ENCODE peak calls at places on chromosomes 13 and 19, in five cellular contexts. One of them, this sample, is unnamed.

GRCh38 chr13:42129033-42129432 is 80.6 kb downstream of the DGKH start:
- DNase-seq in lung microvascular endothelial cell: no peak
- DNase-seq in AG09309: no peak
- DNase-seq in stimulated activated CD4-positive, alpha-beta T cell treated with anti-CD3 and anti-CD28 coated beads, Interleukin-1b, Interleukin-23, amount 100 ng/mL, for 1 hour: no peak
- DNase-seq in OCI-M1: no peak
- DNase-seq in this sample: no peak

GRCh38 chr19:7168941-7169340 is 99.4 kb downstream of the ZNF557 start:
- DNase-seq in lung microvascular endothelial cell: no peak
- DNase-seq in AG09309: no peak
- DNase-seq in stimulated activated CD4-positive, alpha-beta T cell treated with anti-CD3 and anti-CD28 coated beads, Interleukin-1b, Interleukin-23, amount 100 ng/mL, for 1 hour: no peak
- DNase-seq in OCI-M1: no peak
- DNase-seq in this sample: no peak

GRCh38 chr13:51453308-51453958 is 597 bp upstream of the INTS6 start:
- DNase-seq in lung microvascular endothelial cell: no peak
- DNase-seq in AG09309: no peak
- DNase-seq in stimulated activated CD4-positive, alpha-beta T cell treated with anti-CD3 and anti-CD28 coated beads, Interleukin-1b, Interleukin-23, amount 100 ng/mL, for 1 hour: peak
- DNase-seq in OCI-M1: peak
- DNase-seq in this sample: peak

GRCh38 chr19:19039901-19040300 is 6.5 kb downstream of the ARMC6 start:
- DNase-seq in lung microvascular endothelial cell: no peak
- DNase-seq in AG09309: no peak
- DNase-seq in stimulated activated CD4-positive, alpha-beta T cell treated with anti-CD3 and anti-CD28 coated beads, Interleukin-1b, Interleukin-23, amount 100 ng/mL, for 1 hour: no peak
- DNase-seq in OCI-M1: no peak
- DNase-seq in this sample: peak

GRCh38 chr19:43726736-43727592 is 11.1 kb downstream of the IRGC start:
- DNase-seq in lung microvascular endothelial cell: no peak
- DNase-seq in AG09309: no peak
- DNase-seq in stimulated activated CD4-positive, alpha-beta T cell treated with anti-CD3 and anti-CD28 coated beads, Interleukin-1b, Interleukin-23, amount 100 ng/mL, for 1 hour: no peak
- DNase-seq in OCI-M1: no peak
- DNase-seq in this sample: no peak

GRCh38 chr19:13765395-13766094 is 1.2 kb downstream of the MRI1 start:
- DNase-seq in lung microvascular endothelial cell: no peak
- DNase-seq in AG09309: no peak
- DNase-seq in stimulated activated CD4-positive, alpha-beta T cell treated with anti-CD3 and anti-CD28 coated beads, Interleukin-1b, Interleukin-23, amount 100 ng/mL, for 1 hour: no peak
- DNase-seq in OCI-M1: no peak
- DNase-seq in this sample: no peak

GRCh38 chr13:113186061-113186900 is 22.2 kb downstream of the PCID2 start:
- DNase-seq in lung microvascular endothelial cell: no peak
- DNase-seq in AG09309: no peak
- DNase-seq in stimulated activated CD4-positive, alpha-beta T cell treated with anti-CD3 and anti-CD28 coated beads, Interleukin-1b, Interleukin-23, amount 100 ng/mL, for 1 hour: no peak
- DNase-seq in OCI-M1: no peak
- DNase-seq in this sample: no peak

GRCh38 chr13:110397445-110397844 is 90.4 kb downstream of the COL4A2 start:
- DNase-seq in lung microvascular endothelial cell: no peak
- DNase-seq in AG09309: no peak
- DNase-seq in stimulated activated CD4-positive, alpha-beta T cell treated with anti-CD3 and anti-CD28 coated beads, Interleukin-1b, Interleukin-23, amount 100 ng/mL, for 1 hour: no peak
- DNase-seq in OCI-M1: no peak
- DNase-seq in this sample: no peak

GRCh38 chr13:106475852-106476251 is 59.6 kb downstream of the EFNB2 start:
- DNase-seq in lung microvascular endothelial cell: no peak
- DNase-seq in AG09309: no peak
- DNase-seq in stimulated activated CD4-positive, alpha-beta T cell treated with anti-CD3 and anti-CD28 coated beads, Interleukin-1b, Interleukin-23, amount 100 ng/mL, for 1 hour: no peak
- DNase-seq in OCI-M1: no peak
- DNase-seq in this sample: no peak

GRCh38 chr19:18776288-18776594 is 14.9 kb downstream of the COMP start:
- DNase-seq in lung microvascular endothelial cell: peak
- DNase-seq in AG09309: no peak
- DNase-seq in stimulated activated CD4-positive, alpha-beta T cell treated with anti-CD3 and anti-CD28 coated beads, Interleukin-1b, Interleukin-23, amount 100 ng/mL, for 1 hour: no peak
- DNase-seq in OCI-M1: no peak
- DNase-seq in this sample: no peak

GRCh38 chr19:12937243-12938053 is 961 bp upstream of the CALR start:
- DNase-seq in lung microvascular endothelial cell: peak
- DNase-seq in AG09309: no peak
- DNase-seq in stimulated activated CD4-positive, alpha-beta T cell treated with anti-CD3 and anti-CD28 coated beads, Interleukin-1b, Interleukin-23, amount 100 ng/mL, for 1 hour: no peak
- DNase-seq in OCI-M1: peak
- DNase-seq in this sample: no peak

GRCh38 chr19:18279516-18280246 is 1.7 kb downstream of the JUND start:
- DNase-seq in lung microvascular endothelial cell: peak
- DNase-seq in AG09309: peak
- DNase-seq in stimulated activated CD4-positive, alpha-beta T cell treated with anti-CD3 and anti-CD28 coated beads, Interleukin-1b, Interleukin-23, amount 100 ng/mL, for 1 hour: peak
- DNase-seq in OCI-M1: peak
- DNase-seq in this sample: peak

GRCh38 chr19:18291590-18292459 is 10.4 kb upstream of the JUND start:
- DNase-seq in lung microvascular endothelial cell: peak
- DNase-seq in AG09309: no peak
- DNase-seq in stimulated activated CD4-positive, alpha-beta T cell treated with anti-CD3 and anti-CD28 coated beads, Interleukin-1b, Interleukin-23, amount 100 ng/mL, for 1 hour: no peak
- DNase-seq in OCI-M1: peak
- DNase-seq in this sample: peak

GRCh38 chr19:44677019-44677809 is 5.9 kb downstream of the CEACAM19 start:
- DNase-seq in lung microvascular endothelial cell: peak
- DNase-seq in AG09309: no peak
- DNase-seq in stimulated activated CD4-positive, alpha-beta T cell treated with anti-CD3 and anti-CD28 coated beads, Interleukin-1b, Interleukin-23, amount 100 ng/mL, for 1 hour: no peak
- DNase-seq in OCI-M1: peak
- DNase-seq in this sample: no peak